ENCODE peak calls at places on chromosomes 2 and 18, in nine cellular contexts. N is fibroblast of mammary gland; Q is NCI-H187 treated with DMSO at 0.1 percent for 48 hours; U is activated CD4-positive, alpha-beta T cell treated with anti-CD3 and anti-CD28 coated beads, Interleukin-2, amount 50 U/mL, for 1 hour; T is RPMI8226; V is HS-27A; B is neural crest cell; D is stimulated activated CD4-positive, alpha-beta T cell treated with anti-CD3 and anti-CD28 coated beads, Interleukin-15, amount 100 ng/mL, for 1 hour; C is foreskin fibroblast. E is an unnamed sample.

GRCh38 chr2:1055014-1055595 is 104.5 kb downstream of the SNTG2 start:
- DNase-seq in D (no peak), Q (no peak), C (peak), T (no peak), U (no peak), N (peak), B (no peak), V (peak), E (no peak)

GRCh38 chr2:126882181-126882580 is 16.5 kb upstream of the TEX51 start:
- DNase-seq in T (no peak), U (no peak), V (no peak), C (no peak), B (no peak), D (no peak), N (no peak), Q (no peak), E (no peak)

GRCh38 chr2:88452980-88453582 is 588 bp upstream of the FOXI3 start:
- DNase-seq in T (no peak), D (no peak), B (peak), V (no peak), U (no peak), C (peak), N (no peak), Q (no peak), E (peak)

GRCh38 chr2:207432471-207432870 is 97.3 kb upstream of the CREB1 start:
- DNase-seq in N (peak), D (no peak), Q (no peak), B (no peak), U (no peak), T (no peak), V (no peak), C (peak), E (no peak)

GRCh38 chr18:58591286-58591685 is 37.6 kb downstream of the ALPK2 start:
- DNase-seq in Q (no peak), B (no peak), V (no peak), U (no peak), N (no peak), C (no peak), D (no peak), T (no peak), E (no peak)

GRCh38 chr2:210954508-210954907 is 398.1 kb downstream of the CPS1 start:
- DNase-seq in V (no peak), U (no peak), T (no peak), B (no peak), Q (no peak), N (no peak), C (no peak), D (no peak), E (no peak)

GRCh38 chr18:55316615-55317184 is 271.3 kb downstream of the TCF4 start:
- DNase-seq in C (no peak), Q (no peak), N (peak), V (no peak), B (no peak), T (peak), D (no peak), U (no peak), E (no peak)

GRCh38 chr2:105330681-105331375 is 1.3 kb upstream of the TGFBRAP1 start:
- DNase-seq in T (peak), Q (no peak), U (no peak), N (no peak), D (no peak), B (no peak), V (no peak), C (no peak), E (no peak)

GRCh38 chr2:176843208-176843607 is 369.4 kb upstream of the HNRNPA3 start:
- DNase-seq in V (no peak), U (no peak), B (no peak), Q (no peak), C (no peak), D (no peak), T (no peak), N (no peak), E (no peak)

GRCh38 chr18:8866679-8867078 is 161.3 kb downstream of the MTCL1 start:
- DNase-seq in D (no peak), V (no peak), C (no peak), T (no peak), B (no peak), N (no peak), Q (no peak), U (no peak), E (no peak)